ENCODE peak calls at places on chromosomes 5 and 9, in nine cellular contexts. One of them, this sample, is unnamed.

GRCh38 chr5:149959406-149960236 is 937 bp upstream of the SLC26A2 start:
- DNase-seq in NCI-H1092 treated with DMSO at 0.1 percent for 48 hours: peak; percentile 24
- DNase-seq in fibroblast of pulmonary artery: peak; percentile 84
- DNase-seq in T47D: peak; percentile 67
- DNase-seq in epithelial cell of esophagus: peak; percentile 73
- DNase-seq in cardiac muscle cell: peak; percentile 15
- DNase-seq in Kasumi-1: peak; percentile 62
- DNase-seq in foreskin fibroblast: peak; percentile 61
- DNase-seq in activated CD8-positive, alpha-beta memory T cell treated with anti-CD3 and anti-CD28 coated beads, Interleukin-2, amount 50 U/mL, for 4 hours: peak; percentile 46
- DNase-seq in this sample: peak; percentile 36

GRCh38 chr5:151408633-151409243 is 38.7 kb upstream of the SLC36A1 start:
- DNase-seq in NCI-H1092 treated with DMSO at 0.1 percent for 48 hours: no peak
- DNase-seq in fibroblast of pulmonary artery: no peak
- DNase-seq in T47D: peak; percentile 18
- DNase-seq in epithelial cell of esophagus: no peak
- DNase-seq in cardiac muscle cell: no peak
- DNase-seq in Kasumi-1: no peak
- DNase-seq in foreskin fibroblast: no peak
- DNase-seq in activated CD8-positive, alpha-beta memory T cell treated with anti-CD3 and anti-CD28 coated beads, Interleukin-2, amount 50 U/mL, for 4 hours: no peak
- DNase-seq in this sample: no peak

GRCh38 chr9:21889673-21890072 is 87.2 kb downstream of the MTAP start:
- DNase-seq in NCI-H1092 treated with DMSO at 0.1 percent for 48 hours: no peak
- DNase-seq in fibroblast of pulmonary artery: no peak
- DNase-seq in T47D: no peak
- DNase-seq in epithelial cell of esophagus: no peak
- DNase-seq in cardiac muscle cell: no peak
- DNase-seq in Kasumi-1: no peak
- DNase-seq in foreskin fibroblast: no peak
- DNase-seq in activated CD8-positive, alpha-beta memory T cell treated with anti-CD3 and anti-CD28 coated beads, Interleukin-2, amount 50 U/mL, for 4 hours: no peak
- DNase-seq in this sample: no peak

GRCh38 chr9:137457406-137458193 is 1.5 kb downstream of the NSMF start:
- DNase-seq in NCI-H1092 treated with DMSO at 0.1 percent for 48 hours: no peak
- DNase-seq in fibroblast of pulmonary artery: no peak
- DNase-seq in T47D: no peak
- DNase-seq in epithelial cell of esophagus: no peak
- DNase-seq in cardiac muscle cell: no peak
- DNase-seq in Kasumi-1: no peak
- DNase-seq in foreskin fibroblast: no peak
- DNase-seq in activated CD8-positive, alpha-beta memory T cell treated with anti-CD3 and anti-CD28 coated beads, Interleukin-2, amount 50 U/mL, for 4 hours: peak; percentile 17
- DNase-seq in this sample: peak; percentile 0

GRCh38 chr9:127033784-127034183 is 88.7 kb downstream of the ANGPTL2 start:
- DNase-seq in NCI-H1092 treated with DMSO at 0.1 percent for 48 hours: no peak
- DNase-seq in fibroblast of pulmonary artery: peak; percentile 62
- DNase-seq in T47D: no peak
- DNase-seq in epithelial cell of esophagus: no peak
- DNase-seq in cardiac muscle cell: no peak
- DNase-seq in Kasumi-1: no peak
- DNase-seq in foreskin fibroblast: peak; percentile 73
- DNase-seq in activated CD8-positive, alpha-beta memory T cell treated with anti-CD3 and anti-CD28 coated beads, Interleukin-2, amount 50 U/mL, for 4 hours: no peak
- DNase-seq in this sample: no peak

GRCh38 chr9:88418715-88419540 is 30.7 kb downstream of the SPIN1 start:
- DNase-seq in NCI-H1092 treated with DMSO at 0.1 percent for 48 hours: no peak
- DNase-seq in fibroblast of pulmonary artery: no peak
- DNase-seq in T47D: no peak
- DNase-seq in epithelial cell of esophagus: peak; percentile 72
- DNase-seq in cardiac muscle cell: no peak
- DNase-seq in Kasumi-1: peak; percentile 63
- DNase-seq in foreskin fibroblast: peak; percentile 12
- DNase-seq in activated CD8-positive, alpha-beta memory T cell treated with anti-CD3 and anti-CD28 coated beads, Interleukin-2, amount 50 U/mL, for 4 hours: no peak
- DNase-seq in this sample: no peak

GRCh38 chr9:18238752-18239151 is 235.2 kb upstream of the ADAMTSL1 start:
- DNase-seq in NCI-H1092 treated with DMSO at 0.1 percent for 48 hours: no peak
- DNase-seq in fibroblast of pulmonary artery: peak; percentile 70
- DNase-seq in T47D: no peak
- DNase-seq in epithelial cell of esophagus: peak; percentile 75
- DNase-seq in cardiac muscle cell: no peak
- DNase-seq in Kasumi-1: no peak
- DNase-seq in foreskin fibroblast: peak; percentile 71
- DNase-seq in activated CD8-positive, alpha-beta memory T cell treated with anti-CD3 and anti-CD28 coated beads, Interleukin-2, amount 50 U/mL, for 4 hours: no peak
- DNase-seq in this sample: no peak

GRCh38 chr9:2262809-2263510 is 247.8 kb downstream of the SMARCA2 start:
- DNase-seq in NCI-H1092 treated with DMSO at 0.1 percent for 48 hours: no peak
- DNase-seq in fibroblast of pulmonary artery: no peak
- DNase-seq in T47D: no peak
- DNase-seq in epithelial cell of esophagus: no peak
- DNase-seq in cardiac muscle cell: no peak
- DNase-seq in Kasumi-1: no peak
- DNase-seq in foreskin fibroblast: no peak
- DNase-seq in activated CD8-positive, alpha-beta memory T cell treated with anti-CD3 and anti-CD28 coated beads, Interleukin-2, amount 50 U/mL, for 4 hours: no peak
- DNase-seq in this sample: no peak

GRCh38 chr5:159290741-159291140 is 27.7 kb downstream of the UBLCP1 start:
- DNase-seq in NCI-H1092 treated with DMSO at 0.1 percent for 48 hours: no peak
- DNase-seq in fibroblast of pulmonary artery: no peak
- DNase-seq in T47D: no peak
- DNase-seq in epithelial cell of esophagus: peak; percentile 36
- DNase-seq in cardiac muscle cell: no peak
- DNase-seq in Kasumi-1: peak; percentile 3
- DNase-seq in foreskin fibroblast: peak; percentile 21
- DNase-seq in activated CD8-positive, alpha-beta memory T cell treated with anti-CD3 and anti-CD28 coated beads, Interleukin-2, amount 50 U/mL, for 4 hours: no peak
- DNase-seq in this sample: no peak

GRCh38 chr5:43631182-43631910 is 28.4 kb downstream of the NNT start:
- DNase-seq in NCI-H1092 treated with DMSO at 0.1 percent for 48 hours: peak; percentile 55
- DNase-seq in fibroblast of pulmonary artery: peak; percentile 85
- DNase-seq in T47D: peak; percentile 83
- DNase-seq in epithelial cell of esophagus: peak; percentile 78
- DNase-seq in cardiac muscle cell: peak; percentile 94
- DNase-seq in Kasumi-1: peak; percentile 97
- DNase-seq in foreskin fibroblast: peak; percentile 84
- DNase-seq in activated CD8-positive, alpha-beta memory T cell treated with anti-CD3 and anti-CD28 coated beads, Interleukin-2, amount 50 U/mL, for 4 hours: peak; percentile 15
- DNase-seq in this sample: peak; percentile 22

GRCh38 chr5:7534505-7534904 is 138.6 kb downstream of the ADCY2 start:
- DNase-seq in NCI-H1092 treated with DMSO at 0.1 percent for 48 hours: no peak
- DNase-seq in fibroblast of pulmonary artery: no peak
- DNase-seq in T47D: no peak
- DNase-seq in epithelial cell of esophagus: no peak
- DNase-seq in cardiac muscle cell: no peak
- DNase-seq in Kasumi-1: no peak
- DNase-seq in foreskin fibroblast: no peak
- DNase-seq in activated CD8-positive, alpha-beta memory T cell treated with anti-CD3 and anti-CD28 coated beads, Interleukin-2, amount 50 U/mL, for 4 hours: no peak
- DNase-seq in this sample: no peak

GRCh38 chr5:157273131-157273556 is 7.2 kb downstream of the CYFIP2 start:
- DNase-seq in NCI-H1092 treated with DMSO at 0.1 percent for 48 hours: no peak
- DNase-seq in fibroblast of pulmonary artery: no peak
- DNase-seq in T47D: no peak
- DNase-seq in epithelial cell of esophagus: no peak
- DNase-seq in cardiac muscle cell: no peak
- DNase-seq in Kasumi-1: no peak
- DNase-seq in foreskin fibroblast: no peak
- DNase-seq in activated CD8-positive, alpha-beta memory T cell treated with anti-CD3 and anti-CD28 coated beads, Interleukin-2, amount 50 U/mL, for 4 hours: no peak
- DNase-seq in this sample: no peak

GRCh38 chr9:137156567-137157375 is 13.1 kb downstream of the LRRC26 start:
- DNase-seq in NCI-H1092 treated with DMSO at 0.1 percent for 48 hours: no peak
- DNase-seq in fibroblast of pulmonary artery: peak; percentile 50
- DNase-seq in T47D: peak; percentile 82
- DNase-seq in epithelial cell of esophagus: peak; percentile 63
- DNase-seq in cardiac muscle cell: peak; percentile 22
- DNase-seq in Kasumi-1: no peak
- DNase-seq in foreskin fibroblast: peak; percentile 86
- DNase-seq in activated CD8-positive, alpha-beta memory T cell treated with anti-CD3 and anti-CD28 coated beads, Interleukin-2, amount 50 U/mL, for 4 hours: peak; percentile 66
- DNase-seq in this sample: peak; percentile 36

GRCh38 chr5:113612060-113612496 is 98.6 kb downstream of the YTHDC2 start:
- DNase-seq in NCI-H1092 treated with DMSO at 0.1 percent for 48 hours: peak; percentile 46
- DNase-seq in fibroblast of pulmonary artery: peak; percentile 66
- DNase-seq in T47D: peak; percentile 58
- DNase-seq in epithelial cell of esophagus: peak; percentile 47
- DNase-seq in cardiac muscle cell: peak; percentile 41
- DNase-seq in Kasumi-1: peak; percentile 82
- DNase-seq in foreskin fibroblast: peak; percentile 51
- DNase-seq in activated CD8-positive, alpha-beta memory T cell treated with anti-CD3 and anti-CD28 coated beads, Interleukin-2, amount 50 U/mL, for 4 hours: no peak
- DNase-seq in this sample: peak; percentile 50

GRCh38 chr9:93960221-93960970 is 5.2 kb upstream of the BARX1 start:
- DNase-seq in NCI-H1092 treated with DMSO at 0.1 percent for 48 hours: no peak
- DNase-seq in fibroblast of pulmonary artery: no peak
- DNase-seq in T47D: no peak
- DNase-seq in epithelial cell of esophagus: no peak
- DNase-seq in cardiac muscle cell: no peak
- DNase-seq in Kasumi-1: no peak
- DNase-seq in foreskin fibroblast: no peak
- DNase-seq in activated CD8-positive, alpha-beta memory T cell treated with anti-CD3 and anti-CD28 coated beads, Interleukin-2, amount 50 U/mL, for 4 hours: no peak
- DNase-seq in this sample: no peak

GRCh38 chr5:146878471-146879172 is at the start of gene PPP2R2B:
- DNase-seq in NCI-H1092 treated with DMSO at 0.1 percent for 48 hours: peak; percentile 43
- DNase-seq in fibroblast of pulmonary artery: peak; percentile 17
- DNase-seq in T47D: no peak
- DNase-seq in epithelial cell of esophagus: peak; percentile 52
- DNase-seq in cardiac muscle cell: peak; percentile 62
- DNase-seq in Kasumi-1: no peak
- DNase-seq in foreskin fibroblast: peak; percentile 2
- DNase-seq in activated CD8-positive, alpha-beta memory T cell treated with anti-CD3 and anti-CD28 coated beads, Interleukin-2, amount 50 U/mL, for 4 hours: peak; percentile 48
- DNase-seq in this sample: peak; percentile 27

GRCh38 chr9:27184556-27185351 is 75.7 kb downstream of the TEK start:
- DNase-seq in NCI-H1092 treated with DMSO at 0.1 percent for 48 hours: peak; percentile 31
- DNase-seq in fibroblast of pulmonary artery: peak; percentile 55
- DNase-seq in T47D: peak; percentile 17
- DNase-seq in epithelial cell of esophagus: peak; percentile 90
- DNase-seq in cardiac muscle cell: no peak
- DNase-seq in Kasumi-1: no peak
- DNase-seq in foreskin fibroblast: peak; percentile 15
- DNase-seq in activated CD8-positive, alpha-beta memory T cell treated with anti-CD3 and anti-CD28 coated beads, Interleukin-2, amount 50 U/mL, for 4 hours: no peak
- DNase-seq in this sample: no peak

GRCh38 chr5:152058267-152058666 is 133.6 kb upstream of the GLRA1 start:
- DNase-seq in NCI-H1092 treated with DMSO at 0.1 percent for 48 hours: no peak
- DNase-seq in fibroblast of pulmonary artery: no peak
- DNase-seq in T47D: no peak
- DNase-seq in epithelial cell of esophagus: no peak
- DNase-seq in cardiac muscle cell: no peak
- DNase-seq in Kasumi-1: no peak
- DNase-seq in foreskin fibroblast: no peak
- DNase-seq in activated CD8-positive, alpha-beta memory T cell treated with anti-CD3 and anti-CD28 coated beads, Interleukin-2, amount 50 U/mL, for 4 hours: no peak
- DNase-seq in this sample: no peak

GRCh38 chr5:14158890-14159666 is 15.9 kb downstream of the TRIO start:
- DNase-seq in NCI-H1092 treated with DMSO at 0.1 percent for 48 hours: no peak
- DNase-seq in fibroblast of pulmonary artery: no peak
- DNase-seq in T47D: no peak
- DNase-seq in epithelial cell of esophagus: no peak
- DNase-seq in cardiac muscle cell: no peak
- DNase-seq in Kasumi-1: no peak
- DNase-seq in foreskin fibroblast: no peak
- DNase-seq in activated CD8-positive, alpha-beta memory T cell treated with anti-CD3 and anti-CD28 coated beads, Interleukin-2, amount 50 U/mL, for 4 hours: no peak
- DNase-seq in this sample: no peak

GRCh38 chr5:172688735-172689572 is 47.9 kb downstream of the NEURL1B start:
- DNase-seq in NCI-H1092 treated with DMSO at 0.1 percent for 48 hours: no peak
- DNase-seq in fibroblast of pulmonary artery: peak; percentile 11
- DNase-seq in T47D: peak; percentile 86
- DNase-seq in epithelial cell of esophagus: peak; percentile 64
- DNase-seq in cardiac muscle cell: peak; percentile 21
- DNase-seq in Kasumi-1: peak; percentile 20
- DNase-seq in foreskin fibroblast: peak; percentile 35
- DNase-seq in activated CD8-positive, alpha-beta memory T cell treated with anti-CD3 and anti-CD28 coated beads, Interleukin-2, amount 50 U/mL, for 4 hours: no peak
- DNase-seq in this sample: peak; percentile 40

GRCh38 chr5:116428966-116429365 is 145.7 kb downstream of the SEMA6A start:
- DNase-seq in NCI-H1092 treated with DMSO at 0.1 percent for 48 hours: no peak
- DNase-seq in fibroblast of pulmonary artery: no peak
- DNase-seq in T47D: no peak
- DNase-seq in epithelial cell of esophagus: no peak
- DNase-seq in cardiac muscle cell: no peak
- DNase-seq in Kasumi-1: no peak
- DNase-seq in foreskin fibroblast: no peak
- DNase-seq in activated CD8-positive, alpha-beta memory T cell treated with anti-CD3 and anti-CD28 coated beads, Interleukin-2, amount 50 U/mL, for 4 hours: no peak
- DNase-seq in this sample: no peak

GRCh38 chr5:128356011-128356410 is 182.0 kb downstream of the FBN2 start:
- DNase-seq in NCI-H1092 treated with DMSO at 0.1 percent for 48 hours: no peak
- DNase-seq in fibroblast of pulmonary artery: no peak
- DNase-seq in T47D: no peak
- DNase-seq in epithelial cell of esophagus: no peak
- DNase-seq in cardiac muscle cell: no peak
- DNase-seq in Kasumi-1: no peak
- DNase-seq in foreskin fibroblast: peak; percentile 24
- DNase-seq in activated CD8-positive, alpha-beta memory T cell treated with anti-CD3 and anti-CD28 coated beads, Interleukin-2, amount 50 U/mL, for 4 hours: no peak
- DNase-seq in this sample: no peak

GRCh38 chr9:16410601-16411285 is 459.7 kb downstream of the BNC2 start:
- DNase-seq in NCI-H1092 treated with DMSO at 0.1 percent for 48 hours: no peak
- DNase-seq in fibroblast of pulmonary artery: peak; percentile 37
- DNase-seq in T47D: no peak
- DNase-seq in epithelial cell of esophagus: peak; percentile 30
- DNase-seq in cardiac muscle cell: no peak
- DNase-seq in Kasumi-1: no peak
- DNase-seq in foreskin fibroblast: peak; percentile 53
- DNase-seq in activated CD8-positive, alpha-beta memory T cell treated with anti-CD3 and anti-CD28 coated beads, Interleukin-2, amount 50 U/mL, for 4 hours: no peak
- DNase-seq in this sample: no peak

GRCh38 chr5:131441184-131441583 is 177.3 kb downstream of the CDC42SE2 start:
- DNase-seq in NCI-H1092 treated with DMSO at 0.1 percent for 48 hours: no peak
- DNase-seq in fibroblast of pulmonary artery: no peak
- DNase-seq in T47D: no peak
- DNase-seq in epithelial cell of esophagus: peak; percentile 17
- DNase-seq in cardiac muscle cell: no peak
- DNase-seq in Kasumi-1: no peak
- DNase-seq in foreskin fibroblast: peak; percentile 9
- DNase-seq in activated CD8-positive, alpha-beta memory T cell treated with anti-CD3 and anti-CD28 coated beads, Interleukin-2, amount 50 U/mL, for 4 hours: no peak
- DNase-seq in this sample: no peak

GRCh38 chr9:113219972-113220371 is 1.1 kb downstream of the FKBP15 start:
- DNase-seq in NCI-H1092 treated with DMSO at 0.1 percent for 48 hours: no peak
- DNase-seq in fibroblast of pulmonary artery: no peak
- DNase-seq in T47D: no peak
- DNase-seq in epithelial cell of esophagus: peak; percentile 33
- DNase-seq in cardiac muscle cell: no peak
- DNase-seq in Kasumi-1: peak; percentile 29
- DNase-seq in foreskin fibroblast: peak; percentile 72
- DNase-seq in activated CD8-positive, alpha-beta memory T cell treated with anti-CD3 and anti-CD28 coated beads, Interleukin-2, amount 50 U/mL, for 4 hours: no peak
- DNase-seq in this sample: no peak

GRCh38 chr5:181234455-181235306 is 9.0 kb downstream of the RACK1 start:
- DNase-seq in NCI-H1092 treated with DMSO at 0.1 percent for 48 hours: no peak
- DNase-seq in fibroblast of pulmonary artery: no peak
- DNase-seq in T47D: no peak
- DNase-seq in epithelial cell of esophagus: no peak
- DNase-seq in cardiac muscle cell: no peak
- DNase-seq in Kasumi-1: no peak
- DNase-seq in foreskin fibroblast: peak; percentile 46
- DNase-seq in activated CD8-positive, alpha-beta memory T cell treated with anti-CD3 and anti-CD28 coated beads, Interleukin-2, amount 50 U/mL, for 4 hours: no peak
- DNase-seq in this sample: no peak

GRCh38 chr5:165630211-165630866 is 2124.9 kb downstream of the MAT2B start:
- DNase-seq in NCI-H1092 treated with DMSO at 0.1 percent for 48 hours: peak; percentile 26
- DNase-seq in fibroblast of pulmonary artery: peak; percentile 64
- DNase-seq in T47D: peak; percentile 87
- DNase-seq in epithelial cell of esophagus: peak; percentile 50
- DNase-seq in cardiac muscle cell: peak; percentile 84
- DNase-seq in Kasumi-1: peak; percentile 56
- DNase-seq in foreskin fibroblast: peak; percentile 1
- DNase-seq in activated CD8-positive, alpha-beta memory T cell treated with anti-CD3 and anti-CD28 coated beads, Interleukin-2, amount 50 U/mL, for 4 hours: no peak
- DNase-seq in this sample: no peak

GRCh38 chr5:53490747-53491146 is 10.3 kb downstream of the FST start:
- DNase-seq in NCI-H1092 treated with DMSO at 0.1 percent for 48 hours: no peak
- DNase-seq in fibroblast of pulmonary artery: peak; percentile 68
- DNase-seq in T47D: no peak
- DNase-seq in epithelial cell of esophagus: peak; percentile 89
- DNase-seq in cardiac muscle cell: no peak
- DNase-seq in Kasumi-1: no peak
- DNase-seq in foreskin fibroblast: peak; percentile 90
- DNase-seq in activated CD8-positive, alpha-beta memory T cell treated with anti-CD3 and anti-CD28 coated beads, Interleukin-2, amount 50 U/mL, for 4 hours: no peak
- DNase-seq in this sample: no peak

GRCh38 chr5:76372320-76373054 is 30.6 kb upstream of the IQGAP2 start:
- DNase-seq in NCI-H1092 treated with DMSO at 0.1 percent for 48 hours: no peak
- DNase-seq in fibroblast of pulmonary artery: peak; percentile 78
- DNase-seq in T47D: peak; percentile 39
- DNase-seq in epithelial cell of esophagus: peak; percentile 97
- DNase-seq in cardiac muscle cell: no peak
- DNase-seq in Kasumi-1: peak; percentile 18
- DNase-seq in foreskin fibroblast: peak; percentile 72
- DNase-seq in activated CD8-positive, alpha-beta memory T cell treated with anti-CD3 and anti-CD28 coated beads, Interleukin-2, amount 50 U/mL, for 4 hours: no peak
- DNase-seq in this sample: no peak

GRCh38 chr9:130112244-130113151 is 58.8 kb downstream of the GPR107 start:
- DNase-seq in NCI-H1092 treated with DMSO at 0.1 percent for 48 hours: peak; percentile 45
- DNase-seq in fibroblast of pulmonary artery: no peak
- DNase-seq in T47D: no peak
- DNase-seq in epithelial cell of esophagus: no peak
- DNase-seq in cardiac muscle cell: no peak
- DNase-seq in Kasumi-1: no peak
- DNase-seq in foreskin fibroblast: no peak
- DNase-seq in activated CD8-positive, alpha-beta memory T cell treated with anti-CD3 and anti-CD28 coated beads, Interleukin-2, amount 50 U/mL, for 4 hours: no peak
- DNase-seq in this sample: no peak

GRCh38 chr9:98057095-98057799 is 715 bp downstream of the NANS start:
- DNase-seq in NCI-H1092 treated with DMSO at 0.1 percent for 48 hours: no peak
- DNase-seq in fibroblast of pulmonary artery: no peak
- DNase-seq in T47D: no peak
- DNase-seq in epithelial cell of esophagus: no peak
- DNase-seq in cardiac muscle cell: no peak
- DNase-seq in Kasumi-1: peak; percentile 51
- DNase-seq in foreskin fibroblast: no peak
- DNase-seq in activated CD8-positive, alpha-beta memory T cell treated with anti-CD3 and anti-CD28 coated beads, Interleukin-2, amount 50 U/mL, for 4 hours: peak; percentile 50
- DNase-seq in this sample: peak; percentile 66